ENCODE peak calls at places on chromosomes 16 and 17, in six cellular contexts. R is IMR-90, T is uterus, X is MM.1S, L is esophagus squamous epithelium, N is H1. B is an unnamed sample.
A peak's percentile ranks its signal among the peaks of the same experiment; 100 is the strongest.

GRCh38 chr17:9714801-9715200 is 69.5 kb downstream of the USP43 start:
- DNase-seq in R (no peak), X (no peak), L (no peak), N (no peak), T (no peak), B (no peak)

GRCh38 chr17:3944485-3945388 is 19.5 kb downstream of the ATP2A3 start:
- DNase-seq in N (peak; percentile 50), L (no peak), T (peak; percentile 51), X (no peak), R (peak; percentile 26), B (no peak)

GRCh38 chr16:86570542-86571196 is 4.0 kb downstream of the FOXC2 start:
- DNase-seq in T (no peak), L (no peak), R (no peak), X (no peak), N (no peak), B (no peak)

GRCh38 chr17:47280072-47280811 is 26.6 kb downstream of the ITGB3 start:
- DNase-seq in L (no peak), N (no peak), T (no peak), X (no peak), R (peak; percentile 48), B (no peak)

GRCh38 chr17:4551796-4552525 is 3.2 kb downstream of the MYBBP1A start:
- DNase-seq in L (no peak), N (no peak), R (no peak), T (no peak), X (no peak), B (no peak)

GRCh38 chr16:82603784-82604411 is 22.9 kb upstream of the CDH13 start:
- DNase-seq in L (no peak), X (no peak), R (peak; percentile 73), N (no peak), T (peak; percentile 58), B (no peak)

GRCh38 chr16:77592021-77592420 is 130.3 kb upstream of the NUDT7 start:
- DNase-seq in L (no peak), T (no peak), R (no peak), X (no peak), N (no peak), B (no peak)

GRCh38 chr17:37752482-37752881 is 7.6 kb upstream of the HNF1B start:
- DNase-seq in L (no peak), N (no peak), X (no peak), R (peak; percentile 77), T (no peak), B (no peak)

GRCh38 chr16:17303101-17303500 is 167.7 kb downstream of the XYLT1 start:
- DNase-seq in L (no peak), T (no peak), R (no peak), N (no peak), X (no peak), B (no peak)

GRCh38 chr17:32626371-32626770 is 139.6 kb downstream of the CDK5R1 start:
- DNase-seq in T (no peak), R (no peak), X (no peak), N (no peak), L (no peak), B (no peak)

GRCh38 chr16:22890976-22891375 is 77.0 kb downstream of the HS3ST2 start:
- DNase-seq in N (no peak), X (no peak), T (no peak), R (no peak), L (no peak), B (no peak)

GRCh38 chr17:65774787-65775186 is 213.3 kb upstream of the AXIN2 start:
- DNase-seq in X (no peak), R (no peak), T (no peak), L (no peak), N (no peak), B (no peak)

GRCh38 chr16:14608604-14609003 is 21.5 kb downstream of the PARN start:
- DNase-seq in L (no peak), R (no peak), X (peak; percentile 55), T (no peak), N (no peak), B (no peak)

GRCh38 chr17:66375121-66375520 is 72.7 kb downstream of the PRKCA start:
- DNase-seq in L (no peak), T (no peak), R (no peak), X (no peak), N (no peak), B (no peak)

GRCh38 chr17:83129676-83130075 is 50.3 kb downstream of the METRNL start:
- DNase-seq in R (no peak), L (no peak), X (no peak), T (no peak), N (no peak), B (no peak)

GRCh38 chr17:2055494-2056220 is 754 bp downstream of the HIC1 start:
- DNase-seq in N (no peak), X (no peak), R (peak; percentile 55), L (no peak), T (peak; percentile 57), B (no peak)

GRCh38 chr16:58755989-58756649 is 22.0 kb upstream of the GOT2 start:
- DNase-seq in N (peak; percentile 61), R (peak; percentile 67), T (peak; percentile 50), X (peak; percentile 65), L (peak; percentile 9), B (no peak)

GRCh38 chr17:28946239-28946638 is 5.1 kb downstream of the PHF12 start:
- DNase-seq in X (no peak), T (no peak), L (no peak), N (no peak), R (peak; percentile 78), B (no peak)

GRCh38 chr17:79388556-79389295 is 222.1 kb downstream of the RBFOX3 start:
- DNase-seq in N (peak; percentile 41), R (peak; percentile 27), X (peak; percentile 54), L (no peak), T (no peak), B (peak; percentile 41)

GRCh38 chr17:42120161-42121065 is 754 bp downstream of the KAT2A start:
- DNase-seq in N (no peak), X (no peak), R (no peak), L (no peak), T (no peak), B (no peak)

GRCh38 chr17:44585315-44585714 is 28.0 kb downstream of the FZD2 start:
- DNase-seq in N (no peak), L (no peak), X (no peak), R (no peak), T (no peak), B (no peak)

GRCh38 chr16:23509763-23510153 is 536 bp downstream of the GGA2 start:
- DNase-seq in X (peak; percentile 36), T (peak; percentile 36), R (peak; percentile 39), N (no peak), L (no peak), B (no peak)

GRCh38 chr16:89073346-89074221 is 20.1 kb upstream of the ACSF3 start:
- DNase-seq in T (no peak), R (no peak), L (no peak), X (no peak), N (no peak), B (no peak)

GRCh38 chr16:89070590-89070989 is 23.1 kb upstream of the ACSF3 start:
- DNase-seq in T (no peak), N (no peak), X (no peak), L (no peak), R (no peak), B (no peak)

GRCh38 chr16:89069920-89070319 is 23.7 kb upstream of the ACSF3 start:
- DNase-seq in L (no peak), X (no peak), T (no peak), N (no peak), R (no peak), B (no peak)

GRCh38 chr16:89072216-89073130 is 21.2 kb upstream of the ACSF3 start:
- DNase-seq in L (no peak), N (no peak), X (no peak), T (no peak), R (no peak), B (no peak)

DNA sequence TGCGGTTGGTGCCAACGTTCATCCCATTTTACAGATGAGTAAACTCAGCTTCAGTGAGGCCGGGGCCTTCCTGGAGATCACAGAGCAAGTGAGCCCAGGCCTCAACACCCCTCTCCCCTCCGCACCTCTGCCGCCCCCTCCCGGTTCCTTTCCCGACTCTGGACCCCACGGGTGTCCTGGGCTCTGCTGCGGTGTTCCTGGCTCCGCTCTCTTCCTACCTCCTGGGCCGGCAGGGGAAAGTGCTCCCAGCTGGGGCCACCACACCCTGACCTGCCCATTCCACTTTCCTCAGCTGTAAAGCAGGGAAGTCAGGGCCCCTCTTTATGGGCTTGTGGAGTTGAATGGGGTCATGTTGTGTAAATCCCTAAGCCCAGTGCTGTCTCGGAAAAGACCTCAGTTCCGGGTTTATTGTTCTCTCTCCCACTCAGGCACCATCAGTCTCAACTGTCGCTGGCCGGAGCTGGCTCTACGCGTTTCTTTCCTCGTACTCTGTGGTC is 21.9 kb upstream of the ACSF3 start:
- DNase-seq in R (no peak), X (no peak), L (no peak), T (no peak), N (no peak), B (no peak)
- H3K4me3 ChIP-seq in R (no peak overlapping the region), X (no peak overlapping the region), L (no peak overlapping the region), T (no peak overlapping the region), N (no peak overlapping the region), B (no peak overlapping the region)

GRCh38 chr16:11583171-11583570 is 3.5 kb downstream of the LITAF start:
- DNase-seq in T (peak; percentile 63), X (no peak), N (no peak), L (no peak), R (peak; percentile 72), B (no peak)
- H3K27ac ChIP-seq in T (peak overlapping the region; percentile 71), X (peak overlapping the region; percentile 73), N (no peak overlapping the region), L (peak overlapping the region; percentile 98), R (no peak overlapping the region), B (no peak overlapping the region)

GRCh38 chr17:27478901-27479531 is 22.8 kb downstream of the KSR1 start:
- DNase-seq in L (no peak), X (no peak), R (no peak), T (no peak), N (no peak), B (no peak)

GRCh38 chr17:27477971-27478684 is 21.9 kb downstream of the KSR1 start:
- DNase-seq in T (no peak), N (no peak), L (no peak), R (no peak), X (no peak), B (no peak)

GRCh38 chr17:27475070-27475673 is 18.9 kb downstream of the KSR1 start:
- DNase-seq in R (no peak), L (no peak), N (no peak), T (no peak), X (no peak), B (no peak)

GRCh38 chr17:27475981-27476895 is 20.0 kb downstream of the KSR1 start:
- DNase-seq in L (no peak), N (no peak), T (no peak), X (no peak), R (no peak), B (no peak)

DNA sequence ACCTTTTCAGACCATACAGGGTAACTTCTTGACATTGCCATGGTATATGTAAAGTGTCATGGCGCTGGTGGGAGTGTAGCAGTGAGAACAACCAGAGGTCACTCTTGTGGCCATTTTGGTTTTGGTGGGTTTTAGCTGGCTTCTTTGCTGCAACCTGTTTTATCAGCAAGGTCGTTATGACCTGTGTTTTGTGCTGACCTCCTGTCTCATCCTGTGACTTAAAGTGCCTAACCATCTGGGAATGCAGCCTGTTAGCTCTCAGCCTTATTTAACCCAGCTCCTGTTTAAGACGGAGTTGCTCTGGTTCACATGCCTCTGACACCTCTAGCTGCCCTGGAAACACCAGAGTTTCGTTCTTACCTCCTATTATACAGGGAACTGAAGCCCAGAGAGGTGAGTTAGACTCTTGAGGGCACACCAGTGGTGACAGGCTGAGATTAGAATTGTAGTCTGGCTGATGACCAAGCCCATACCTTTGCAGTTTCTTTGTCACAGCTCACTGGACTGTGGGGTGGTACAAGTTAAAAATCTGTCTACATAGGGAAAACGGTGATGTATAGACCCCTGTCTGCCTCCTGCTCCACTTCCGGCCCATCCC is 20.9 kb downstream of the KSR1 start:
- DNase-seq in R (no peak), T (no peak), X (no peak), N (no peak), L (no peak), B (no peak)
- H3K4me1 ChIP-seq in R (peaks cover 17% of the 10 kb centered on the region), T (no peaks in the 10 kb centered on the region), X (peaks cover 33% of the 10 kb centered on the region), N (peaks cover 21% of the 10 kb centered on the region), L (peaks cover 35% of the 10 kb centered on the region), B (peaks cover 11% of the 10 kb centered on the region)

GRCh38 chr17:17054636-17055035 is 12.4 kb downstream of the MPRIP start:
- DNase-seq in X (no peak), T (no peak), L (no peak), R (no peak), N (no peak), B (no peak)
- H3K4me3 ChIP-seq in X (no peak overlapping the region), T (no peak overlapping the region), L (no peak overlapping the region), R (no peak overlapping the region), N (no peak overlapping the region), B (no peak overlapping the region)

B was measured in iPS DF 6.9.